ENCODE peak calls at places on chromosome 1, in six cellular contexts. One of them, this sample, is unnamed.

GRCh38 chr1:56877973-56878372 is 23.4 kb downstream of the C8A start:
- DNase-seq in type B pancreatic cell: no peak
- DNase-seq in neural crest cell: no peak
- DNase-seq in mucosa of descending colon: peak; percentile 2
- DNase-seq in thoracic aorta: no peak
- DNase-seq in brain microvascular endothelial cell: no peak
- DNase-seq in this sample: no peak

GRCh38 chr1:51048021-51048420 is 54.0 kb upstream of the C1orf185 start:
- DNase-seq in type B pancreatic cell: no peak
- DNase-seq in brain microvascular endothelial cell: no peak
- DNase-seq in neural crest cell: no peak
- DNase-seq in thoracic aorta: no peak
- DNase-seq in mucosa of descending colon: no peak
- DNase-seq in this sample: no peak

GRCh38 chr1:212566522-212567479 is 41.8 kb upstream of the ATF3 start:
- DNase-seq in brain microvascular endothelial cell: no peak
- DNase-seq in thoracic aorta: no peak
- DNase-seq in type B pancreatic cell: no peak
- DNase-seq in neural crest cell: no peak
- DNase-seq in mucosa of descending colon: peak; percentile 70
- DNase-seq in this sample: no peak

GRCh38 chr1:234277161-234277868 is 95.9 kb upstream of the COA6 start:
- DNase-seq in thoracic aorta: no peak
- DNase-seq in mucosa of descending colon: no peak
- DNase-seq in type B pancreatic cell: no peak
- DNase-seq in neural crest cell: no peak
- DNase-seq in brain microvascular endothelial cell: no peak
- DNase-seq in this sample: no peak

GRCh38 chr1:193657552-193657951 is 471.1 kb upstream of the B3GALT2 start:
- DNase-seq in type B pancreatic cell: no peak
- DNase-seq in neural crest cell: no peak
- DNase-seq in thoracic aorta: no peak
- DNase-seq in mucosa of descending colon: no peak
- DNase-seq in brain microvascular endothelial cell: no peak
- DNase-seq in this sample: no peak

GRCh38 chr1:78831731-78832360 is 174.7 kb downstream of the ADGRL4 start:
- DNase-seq in mucosa of descending colon: no peak
- DNase-seq in type B pancreatic cell: no peak
- DNase-seq in brain microvascular endothelial cell: peak; percentile 90
- DNase-seq in neural crest cell: no peak
- DNase-seq in thoracic aorta: no peak
- DNase-seq in this sample: no peak

GRCh38 chr1:163290025-163290610 is 31.6 kb upstream of the NUF2 start:
- DNase-seq in type B pancreatic cell: no peak
- DNase-seq in brain microvascular endothelial cell: no peak
- DNase-seq in neural crest cell: no peak
- DNase-seq in mucosa of descending colon: no peak
- DNase-seq in thoracic aorta: no peak
- DNase-seq in this sample: no peak

GRCh38 chr1:235910357-235911299 is 43.9 kb upstream of the LYST start:
- DNase-seq in thoracic aorta: peak; percentile 41
- DNase-seq in brain microvascular endothelial cell: peak; percentile 97
- DNase-seq in mucosa of descending colon: no peak
- DNase-seq in type B pancreatic cell: no peak
- DNase-seq in neural crest cell: no peak
- DNase-seq in this sample: no peak

GRCh38 chr1:18373882-18374493 is 106.7 kb upstream of the KLHDC7A start:
- DNase-seq in type B pancreatic cell: no peak
- DNase-seq in thoracic aorta: no peak
- DNase-seq in mucosa of descending colon: peak; percentile 43
- DNase-seq in neural crest cell: peak; percentile 43
- DNase-seq in brain microvascular endothelial cell: no peak
- DNase-seq in this sample: peak; percentile 30

GRCh38 chr1:160204526-160205241 is 500 bp upstream of the PEA15 start:
- DNase-seq in mucosa of descending colon: peak; percentile 15
- DNase-seq in thoracic aorta: no peak
- DNase-seq in neural crest cell: no peak
- DNase-seq in type B pancreatic cell: no peak
- DNase-seq in brain microvascular endothelial cell: no peak
- DNase-seq in this sample: no peak

GRCh38 chr1:161074676-161075368 is 5.1 kb upstream of the ARHGAP30 start:
- DNase-seq in neural crest cell: no peak
- DNase-seq in brain microvascular endothelial cell: no peak
- DNase-seq in thoracic aorta: no peak
- DNase-seq in mucosa of descending colon: no peak
- DNase-seq in type B pancreatic cell: no peak
- DNase-seq in this sample: no peak

GRCh38 chr1:229197225-229197677 is 73.7 kb upstream of the RAB4A start:
- DNase-seq in thoracic aorta: no peak
- DNase-seq in neural crest cell: no peak
- DNase-seq in mucosa of descending colon: no peak
- DNase-seq in type B pancreatic cell: no peak
- DNase-seq in brain microvascular endothelial cell: no peak
- DNase-seq in this sample: no peak

GRCh38 chr1:98325646-98326441 is 335.7 kb upstream of the SNX7 start:
- DNase-seq in thoracic aorta: peak; percentile 90
- DNase-seq in brain microvascular endothelial cell: peak; percentile 93
- DNase-seq in type B pancreatic cell: no peak
- DNase-seq in mucosa of descending colon: peak; percentile 32
- DNase-seq in neural crest cell: no peak
- DNase-seq in this sample: no peak

GRCh38 chr1:227808566-227808965 is 6.9 kb upstream of the PRSS38 start:
- DNase-seq in mucosa of descending colon: no peak
- DNase-seq in brain microvascular endothelial cell: no peak
- DNase-seq in neural crest cell: no peak
- DNase-seq in thoracic aorta: no peak
- DNase-seq in type B pancreatic cell: no peak
- DNase-seq in this sample: no peak

GRCh38 chr1:97906567-97907228 is 14.1 kb downstream of the DPYD start:
- DNase-seq in neural crest cell: no peak
- DNase-seq in type B pancreatic cell: no peak
- DNase-seq in thoracic aorta: no peak
- DNase-seq in brain microvascular endothelial cell: peak; percentile 86
- DNase-seq in mucosa of descending colon: no peak
- DNase-seq in this sample: no peak

GRCh38 chr1:65011983-65012382 is 45.6 kb upstream of the JAK1 start:
- DNase-seq in neural crest cell: no peak
- DNase-seq in brain microvascular endothelial cell: no peak
- DNase-seq in mucosa of descending colon: no peak
- DNase-seq in type B pancreatic cell: no peak
- DNase-seq in thoracic aorta: no peak
- DNase-seq in this sample: no peak

GRCh38 chr1:45327644-45328515 is 1.2 kb downstream of the HPDL start:
- DNase-seq in mucosa of descending colon: no peak
- DNase-seq in thoracic aorta: no peak
- DNase-seq in brain microvascular endothelial cell: no peak
- DNase-seq in type B pancreatic cell: no peak
- DNase-seq in neural crest cell: no peak
- DNase-seq in this sample: no peak

GRCh38 chr1:208044568-208045241 is 133.8 kb upstream of the CD34 start:
- DNase-seq in thoracic aorta: no peak
- DNase-seq in brain microvascular endothelial cell: no peak
- DNase-seq in neural crest cell: no peak
- DNase-seq in type B pancreatic cell: no peak
- DNase-seq in mucosa of descending colon: no peak
- DNase-seq in this sample: no peak

DNA sequence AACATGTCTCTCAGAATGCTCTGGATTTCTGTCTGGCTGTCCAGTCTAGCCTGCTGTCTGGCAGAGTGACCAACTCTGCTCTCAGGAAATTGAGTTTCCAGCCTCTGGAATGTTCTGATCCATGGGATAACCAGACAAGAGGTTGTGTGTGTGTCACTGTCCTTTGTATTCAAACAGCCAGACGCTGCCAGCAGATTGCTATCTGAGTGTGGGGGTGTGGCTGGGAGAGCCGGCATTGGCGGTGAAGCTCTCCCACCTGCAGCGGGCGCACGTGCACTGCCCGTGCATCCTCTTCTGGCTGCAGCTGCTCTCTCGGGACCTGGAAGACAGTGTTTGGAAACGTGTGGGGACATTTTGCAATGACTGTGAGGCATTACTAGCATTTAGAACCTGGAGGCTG is 26.1 kb downstream of the PKP1 start:
- DNase-seq in thoracic aorta: no peak
- DNase-seq in mucosa of descending colon: peak; percentile 87
- DNase-seq in type B pancreatic cell: no peak
- DNase-seq in neural crest cell: peak; percentile 21
- DNase-seq in brain microvascular endothelial cell: peak; percentile 48
- DNase-seq in this sample: no peak
- TF ChIP-seq CTCF in thoracic aorta: no peak
- TF ChIP-seq CTCF in mucosa of descending colon: no peak
- TF ChIP-seq CTCF in type B pancreatic cell: peak; percentile 41
- TF ChIP-seq CTCF in neural crest cell: no peak
- TF ChIP-seq CTCF in brain microvascular endothelial cell: peak; percentile 21
- TF ChIP-seq CTCF in this sample: peak; percentile 40

DNA sequence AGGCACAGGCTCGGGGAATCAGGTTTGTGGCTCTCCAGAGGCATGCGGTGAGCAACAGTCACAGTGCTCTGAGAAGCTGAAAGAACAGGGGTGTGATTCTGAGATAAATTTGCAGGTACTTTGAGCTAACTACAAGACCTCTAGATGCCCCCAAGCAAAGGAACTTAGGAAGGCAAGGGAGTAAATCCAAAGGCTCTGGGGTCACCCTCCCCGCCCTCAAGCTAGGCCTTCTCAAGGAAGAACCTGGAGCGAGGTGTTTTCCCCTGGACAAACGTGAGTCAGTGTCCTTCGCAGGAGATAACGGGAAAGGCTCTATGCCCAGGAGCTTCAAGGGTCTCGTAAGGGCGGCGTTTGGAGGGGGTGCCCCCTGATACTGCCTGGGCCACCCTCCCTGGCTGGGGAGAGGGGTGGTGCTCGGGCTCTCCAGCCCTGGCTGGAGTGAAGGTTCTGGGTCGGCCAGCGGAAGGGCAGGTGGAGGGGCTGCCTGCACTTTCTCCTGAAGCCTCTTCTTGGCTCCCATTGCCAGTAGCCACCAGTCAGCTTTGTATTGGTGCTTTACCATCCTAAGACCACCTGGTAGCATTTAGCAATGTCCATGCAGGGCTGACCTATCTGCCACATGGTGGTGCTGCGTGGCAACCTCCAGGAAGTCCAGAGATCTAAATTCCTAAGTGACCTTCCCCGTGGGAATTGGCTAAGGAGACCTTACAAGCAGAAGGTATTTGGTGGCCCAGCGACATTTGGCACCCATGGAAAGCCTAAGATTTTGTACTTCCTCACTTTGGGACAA is 44.0 kb downstream of the GPR161 start:
- DNase-seq in neural crest cell: no peak
- DNase-seq in type B pancreatic cell: no peak
- DNase-seq in brain microvascular endothelial cell: no peak
- DNase-seq in mucosa of descending colon: no peak
- DNase-seq in thoracic aorta: no peak
- DNase-seq in this sample: no peak
- TF ChIP-seq CTCF in neural crest cell: no peak
- TF ChIP-seq CTCF in type B pancreatic cell: peak; percentile 17
- TF ChIP-seq CTCF in brain microvascular endothelial cell: peak; percentile 59
- TF ChIP-seq CTCF in mucosa of descending colon: no peak
- TF ChIP-seq CTCF in thoracic aorta: peak; percentile 30
- TF ChIP-seq CTCF in this sample: peak; percentile 33

GRCh38 chr1:82562448-82562847 is 761.7 kb downstream of the ADGRL2 start:
- DNase-seq in neural crest cell: no peak
- DNase-seq in thoracic aorta: no peak
- DNase-seq in brain microvascular endothelial cell: no peak
- DNase-seq in type B pancreatic cell: no peak
- DNase-seq in mucosa of descending colon: no peak
- DNase-seq in this sample: no peak

GRCh38 chr1:82567308-82567707 is 766.6 kb downstream of the ADGRL2 start:
- DNase-seq in neural crest cell: no peak
- DNase-seq in type B pancreatic cell: no peak
- DNase-seq in brain microvascular endothelial cell: no peak
- DNase-seq in mucosa of descending colon: no peak
- DNase-seq in thoracic aorta: no peak
- DNase-seq in this sample: no peak

GRCh38 chr1:82565146-82565545 is 764.4 kb downstream of the ADGRL2 start:
- DNase-seq in thoracic aorta: no peak
- DNase-seq in mucosa of descending colon: no peak
- DNase-seq in brain microvascular endothelial cell: peak; percentile 90
- DNase-seq in type B pancreatic cell: no peak
- DNase-seq in neural crest cell: no peak
- DNase-seq in this sample: no peak

GRCh38 chr1:82564338-82564737 is 763.6 kb downstream of the ADGRL2 start:
- DNase-seq in brain microvascular endothelial cell: no peak
- DNase-seq in thoracic aorta: no peak
- DNase-seq in mucosa of descending colon: no peak
- DNase-seq in type B pancreatic cell: no peak
- DNase-seq in neural crest cell: no peak
- DNase-seq in this sample: no peak

GRCh38 chr1:82565546-82565945 is 764.8 kb downstream of the ADGRL2 start:
- DNase-seq in neural crest cell: no peak
- DNase-seq in type B pancreatic cell: no peak
- DNase-seq in brain microvascular endothelial cell: peak; percentile 82
- DNase-seq in mucosa of descending colon: no peak
- DNase-seq in thoracic aorta: peak; percentile 21
- DNase-seq in this sample: no peak
- TF ChIP-seq CTCF in neural crest cell: no peak
- TF ChIP-seq CTCF in type B pancreatic cell: no peak
- TF ChIP-seq CTCF in brain microvascular endothelial cell: no peak
- TF ChIP-seq CTCF in mucosa of descending colon: no peak
- TF ChIP-seq CTCF in thoracic aorta: no peak
- TF ChIP-seq CTCF in this sample: no peak

DNA sequence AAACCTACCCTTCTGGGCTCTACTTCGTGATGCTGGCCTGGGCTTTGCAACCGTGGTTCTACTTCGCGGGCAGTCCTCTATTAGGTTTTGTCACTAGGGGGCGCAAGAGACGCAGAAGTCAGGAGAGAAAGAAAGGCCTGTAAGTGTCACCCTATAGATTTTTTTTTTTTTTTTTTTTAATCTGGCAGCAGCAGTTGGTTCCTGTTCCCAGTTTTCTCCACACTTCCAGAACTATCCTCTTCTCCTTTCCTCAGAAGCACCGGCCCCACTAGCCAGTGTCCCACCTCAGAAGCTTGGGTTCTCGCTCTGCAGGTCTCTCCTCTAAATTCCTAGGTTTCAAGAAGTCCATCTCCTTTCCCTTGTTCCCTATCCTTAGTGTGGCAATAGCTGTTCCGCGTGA is 9.1 kb upstream of the LCE2D start:
- DNase-seq in neural crest cell: no peak
- DNase-seq in brain microvascular endothelial cell: peak; percentile 47
- DNase-seq in thoracic aorta: no peak
- DNase-seq in mucosa of descending colon: peak; percentile 73
- DNase-seq in type B pancreatic cell: no peak
- DNase-seq in this sample: no peak
- TF ChIP-seq CTCF in neural crest cell: peak; percentile 40
- TF ChIP-seq CTCF in brain microvascular endothelial cell: peak; percentile 81
- TF ChIP-seq CTCF in thoracic aorta: no peak
- TF ChIP-seq CTCF in mucosa of descending colon: peak; percentile 33
- TF ChIP-seq CTCF in type B pancreatic cell: peak; percentile 60
- TF ChIP-seq CTCF in this sample: no peak

DNA sequence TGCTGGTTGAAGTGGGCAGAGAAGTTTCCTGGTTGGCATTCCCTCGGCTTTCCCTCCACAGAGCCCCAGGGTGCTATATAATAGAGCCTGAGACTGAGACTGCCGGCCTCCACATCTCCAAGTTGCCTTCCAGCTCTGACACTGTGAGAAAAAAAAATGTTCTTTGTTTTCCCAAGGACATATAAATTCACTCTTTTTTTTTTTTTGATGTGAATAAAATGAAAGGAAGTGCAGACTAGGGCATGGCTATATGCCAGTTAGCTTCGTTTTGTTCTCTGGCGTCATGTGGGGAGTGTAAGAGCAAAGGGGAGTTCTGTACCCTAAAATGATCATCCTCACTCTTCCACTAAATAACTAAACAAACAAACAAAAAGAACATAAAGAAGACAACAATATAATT is 101.6 kb downstream of the TNFSF18 start:
- DNase-seq in neural crest cell: no peak
- DNase-seq in type B pancreatic cell: no peak
- DNase-seq in mucosa of descending colon: no peak
- DNase-seq in thoracic aorta: no peak
- DNase-seq in brain microvascular endothelial cell: no peak
- DNase-seq in this sample: no peak
- TF ChIP-seq CTCF in neural crest cell: no peak
- TF ChIP-seq CTCF in type B pancreatic cell: no peak
- TF ChIP-seq CTCF in mucosa of descending colon: no peak
- TF ChIP-seq CTCF in thoracic aorta: no peak
- TF ChIP-seq CTCF in brain microvascular endothelial cell: no peak
- TF ChIP-seq CTCF in this sample: no peak